ENCODE peak calls at places on chromosomes 5 and 9, in nine cellular contexts. F is left ventricle myocardium inferior; N is OCI-LY7; K is stromal cell of bone marrow; T is stimulated activated CD4-positive, alpha-beta T cell treated with anti-CD3 and anti-CD28 coated beads, TNF-alpha, amount 100 ng/mL, for 24 hours; D is posterior vena cava; W is fibroblast of lung; Q is SK-N-SH; A is substantia nigra. M is an unnamed sample.

GRCh38 chr5:149632311-149633251 is 51.3 kb downstream of the ARHGEF37 start:
- DNase-seq in F (no peak), N (no peak), K (peak), T (no peak), D (no peak), W (peak), Q (no peak), A (no peak), M (no peak)

GRCh38 chr9:96203867-96204412 is 98.0 kb downstream of the HSD17B3 start:
- DNase-seq in F (peak), N (no peak), K (no peak), T (no peak), D (no peak), W (peak), Q (peak), A (no peak), M (no peak)

GRCh38 chr5:173625686-173626500 is 9.4 kb upstream of the BOD1 start:
- DNase-seq in F (no peak), N (peak), K (no peak), T (no peak), D (no peak), W (no peak), Q (no peak), A (no peak), M (no peak)

GRCh38 chr9:21455320-21455719 is 15.1 kb downstream of the IFNA1 start:
- DNase-seq in F (no peak), N (peak), K (peak), T (no peak), D (no peak), W (no peak), Q (peak), A (no peak), M (no peak)

GRCh38 chr5:31231171-31231570 is 37.7 kb downstream of the CDH6 start:
- DNase-seq in F (no peak), N (no peak), K (peak), T (no peak), D (no peak), W (peak), Q (no peak), A (no peak), M (no peak)

GRCh38 chr9:127712371-127712770 is 3.1 kb downstream of the PTRH1 start:
- DNase-seq in F (no peak), N (no peak), K (no peak), T (no peak), D (no peak), W (no peak), Q (no peak), A (no peak), M (no peak)

GRCh38 chr5:14153932-14154646 is 10.9 kb downstream of the TRIO start:
- DNase-seq in F (peak), N (no peak), K (peak), T (no peak), D (peak), W (peak), Q (no peak), A (no peak), M (peak)

GRCh38 chr5:94281402-94281801 is 337.0 kb downstream of the KIAA0825 start:
- DNase-seq in F (no peak), N (no peak), K (no peak), T (no peak), D (no peak), W (no peak), Q (no peak), A (no peak), M (no peak)

GRCh38 chr9:95924955-95925354 is 49.5 kb downstream of the ERCC6L2 start:
- DNase-seq in F (no peak), N (no peak), K (no peak), T (no peak), D (no peak), W (no peak), Q (no peak), A (no peak), M (no peak)

GRCh38 chr5:33688041-33688980 is 203.5 kb downstream of the ADAMTS12 start:
- DNase-seq in F (no peak), N (no peak), K (peak), T (no peak), D (no peak), W (peak), Q (no peak), A (no peak), M (peak)

GRCh38 chr5:75952291-75952690 is 130.9 kb upstream of the SV2C start:
- DNase-seq in F (no peak), N (no peak), K (no peak), T (no peak), D (no peak), W (no peak), Q (no peak), A (no peak), M (no peak)

GRCh38 chr5:135505973-135506372 is 29.8 kb downstream of the NEUROG1 start:
- DNase-seq in F (no peak), N (no peak), K (peak), T (no peak), D (no peak), W (peak), Q (no peak), A (no peak), M (no peak)

GRCh38 chr9:20692554-20692953 is 8.5 kb downstream of the FOCAD start:
- DNase-seq in F (no peak), N (no peak), K (no peak), T (no peak), D (no peak), W (peak), Q (no peak), A (no peak), M (no peak)

GRCh38 chr5:173020643-173021042 is 35.5 kb upstream of the CREBRF start:
- DNase-seq in F (peak), N (no peak), K (no peak), T (no peak), D (no peak), W (peak), Q (no peak), A (no peak), M (no peak)

GRCh38 chr9:109331353-109331752 is 10.5 kb upstream of the EPB41L4B start:
- DNase-seq in F (peak), N (no peak), K (peak), T (no peak), D (no peak), W (peak), Q (peak), A (peak), M (no peak)

GRCh38 chr5:134547579-134547978 is 22.1 kb downstream of the JADE2 start:
- DNase-seq in F (peak), N (no peak), K (peak), T (no peak), D (peak), W (peak), Q (no peak), A (no peak), M (no peak)

GRCh38 chr5:177403194-177403825 is 2.8 kb upstream of the PFN3 start:
- DNase-seq in F (no peak), N (peak), K (no peak), T (no peak), D (peak), W (no peak), Q (no peak), A (no peak), M (no peak)

GRCh38 chr5:159243385-159243784 is 19.7 kb upstream of the UBLCP1 start:
- DNase-seq in F (no peak), N (no peak), K (no peak), T (no peak), D (no peak), W (no peak), Q (no peak), A (no peak), M (no peak)

GRCh38 chr9:99732715-99733114 is 89.0 kb upstream of the NR4A3 start:
- DNase-seq in F (no peak), N (no peak), K (no peak), T (no peak), D (no peak), W (no peak), Q (no peak), A (no peak), M (no peak)

GRCh38 chr9:134174526-134175290 is 10.3 kb upstream of the RNU6ATAC start:
- DNase-seq in F (no peak), N (no peak), K (no peak), T (no peak), D (no peak), W (no peak), Q (no peak), A (no peak), M (no peak)

GRCh38 chr9:129570450-129571297 is 50.2 kb downstream of the C9orf50 start:
- DNase-seq in F (peak), N (no peak), K (peak), T (no peak), D (no peak), W (peak), Q (no peak), A (no peak), M (peak)